ENCODE peak calls at places on chromosomes 13 and 19, in five cellular contexts. Z, N, C, J and V are unnamed samples.

GRCh38 chr13:72505376-72505775 is 222.1 kb downstream of the MZT1 start:
- DNase-seq in Z (no peak), N (no peak), C (no peak), J (no peak), V (no peak)

GRCh38 chr13:50072676-50073075 is 57.4 kb downstream of the KCNRG start:
- DNase-seq in Z (peak; percentile 33), N (no peak), C (no peak), J (no peak), V (no peak)

GRCh38 chr13:99382428-99383133 is 75.4 kb upstream of the GPR183 start:
- DNase-seq in Z (no peak), N (no peak), C (no peak), J (no peak), V (no peak)

GRCh38 chr13:113291997-113292862 is 4.8 kb upstream of the LAMP1 start:
- DNase-seq in Z (peak; percentile 43), N (peak; percentile 36), C (peak; percentile 49), J (no peak), V (peak; percentile 49)

GRCh38 chr19:8445488-8446001 is 770 bp downstream of the HNRNPM start:
- DNase-seq in Z (no peak), N (peak; percentile 69), C (peak; percentile 44), J (no peak), V (peak; percentile 64)

GRCh38 chr19:54343868-54344267 is 4.9 kb upstream of the LILRA4 start:
- DNase-seq in Z (no peak), N (no peak), C (no peak), J (no peak), V (no peak)

GRCh38 chr19:4066176-4066606 is 508 bp downstream of the ZBTB7A start:
- DNase-seq in Z (no peak), N (no peak), C (no peak), J (no peak), V (peak; percentile 87)

GRCh38 chr13:71964491-71965108 is 97.6 kb upstream of the DACH1 start:
- DNase-seq in Z (peak; percentile 9), N (no peak), C (no peak), J (no peak), V (no peak)

GRCh38 chr13:106382569-106382968 is 152.9 kb downstream of the EFNB2 start:
- DNase-seq in Z (no peak), N (no peak), C (no peak), J (no peak), V (no peak)
- TF ChIP-seq CTCF in Z (no peak), N (no peak), C (peak; percentile 11), J (no peak), V (no peak)

GRCh38 chr13:60584976-60585375 is 188.0 kb downstream of the TDRD3 start:
- DNase-seq in Z (no peak), N (no peak), C (peak; percentile 76), J (no peak), V (no peak)

GRCh38 chr13:60583196-60583908 is 186.3 kb downstream of the TDRD3 start:
- DNase-seq in Z (peak; percentile 59), N (no peak), C (peak; percentile 83), J (no peak), V (no peak)

DNA sequence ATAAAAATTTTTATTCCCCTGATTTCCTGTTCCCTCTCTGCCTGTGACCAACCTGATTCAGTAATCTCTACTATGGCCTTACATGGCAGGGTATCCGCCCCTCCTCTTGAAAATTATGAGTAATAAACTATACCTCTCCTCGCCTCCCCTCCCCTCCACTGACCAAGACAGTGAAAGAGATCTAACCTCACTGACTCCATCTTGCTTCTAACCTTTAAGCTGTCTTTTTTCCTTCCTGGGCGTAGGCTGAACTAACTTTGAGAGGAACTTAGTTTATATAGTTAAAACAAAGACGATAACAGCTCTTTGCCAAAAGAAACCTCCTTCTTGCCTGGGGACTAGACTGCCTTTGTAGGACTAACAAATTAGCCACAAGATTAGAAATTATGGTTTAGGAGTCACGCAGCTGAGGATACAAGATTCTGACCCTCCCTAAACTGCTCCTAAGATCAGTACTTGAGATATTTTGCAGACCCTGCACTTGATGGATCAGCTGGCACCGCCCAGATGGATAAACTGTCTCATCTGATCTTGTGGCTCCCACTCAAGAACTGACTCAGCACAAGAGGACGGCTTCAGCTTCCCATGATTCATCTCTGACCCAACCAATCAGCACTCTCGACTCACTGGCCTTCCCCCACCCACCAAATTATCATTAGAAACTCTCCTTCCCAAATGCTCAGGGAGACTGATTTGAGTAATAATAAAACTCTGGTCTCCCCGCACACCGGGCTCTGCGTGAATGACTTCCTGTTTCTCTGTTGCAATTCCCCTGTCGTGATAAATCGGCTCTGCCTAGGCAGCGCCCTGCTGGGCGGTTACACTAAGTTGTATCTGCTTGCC is 187.1 kb downstream of the TDRD3 start:
- DNase-seq in Z (peak; percentile 58), N (no peak), C (peak; percentile 91), J (no peak), V (no peak)
- H3K4me3 ChIP-seq in Z (no peak overlapping the region), N (no peak overlapping the region), C (peak overlapping the region; percentile 11), J (peak overlapping the region; percentile 10), V (no peak overlapping the region)

GRCh38 chr13:33262069-33262487 is 23.5 kb downstream of the STARD13 start:
- DNase-seq in Z (no peak), N (no peak), C (no peak), J (no peak), V (no peak)

GRCh38 chr13:33262997-33263396 is 22.6 kb downstream of the STARD13 start:
- DNase-seq in Z (no peak), N (no peak), C (no peak), J (no peak), V (no peak)

GRCh38 chr13:33263484-33263883 is 22.1 kb downstream of the STARD13 start:
- DNase-seq in Z (no peak), N (no peak), C (no peak), J (no peak), V (no peak)

GRCh38 chr13:33261426-33262068 is 24.0 kb downstream of the STARD13 start:
- DNase-seq in Z (peak; percentile 61), N (no peak), C (no peak), J (no peak), V (no peak)

DNA sequence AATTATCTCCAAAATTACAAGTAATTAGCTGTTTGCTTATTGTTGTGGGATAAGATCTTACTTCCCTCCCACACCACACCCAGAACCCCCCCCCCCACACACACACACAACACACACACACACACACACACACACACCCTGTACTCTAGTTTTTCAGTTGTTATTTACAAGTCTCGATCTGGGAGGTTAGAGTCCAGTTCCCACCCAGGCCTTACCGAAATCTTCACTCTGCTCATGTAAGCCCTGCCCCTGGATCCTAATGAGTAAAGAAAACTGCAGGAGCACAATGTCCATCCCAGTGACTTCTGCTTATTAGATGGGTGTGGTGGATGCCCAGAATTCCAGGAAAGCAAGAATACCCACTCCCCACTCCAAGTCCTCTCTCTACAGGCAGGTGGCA is 23.0 kb downstream of the STARD13 start:
- DNase-seq in Z (no peak), N (no peak), C (no peak), J (no peak), V (no peak)
- H3K27ac ChIP-seq in Z (peak overlapping the region; percentile 28), N (no peak overlapping the region), C (no peak overlapping the region), J (peak overlapping the region; percentile 42), V (no peak overlapping the region)

GRCh38 chr13:46905249-46905648 is 8.4 kb upstream of the HTR2A start:
- DNase-seq in Z (peak; percentile 41), N (no peak), C (peak; percentile 51), J (no peak), V (no peak)
- TF ChIP-seq CTCF in Z (peak; percentile 27), N (no peak), C (peak; percentile 46), J (no peak), V (no peak)

GRCh38 chr19:41530184-41530534 is 45.8 kb upstream of the CEACAM21 start:
- DNase-seq in Z (no peak), N (no peak), C (no peak), J (no peak), V (no peak)

GRCh38 chr19:41531438-41532311 is 44.3 kb upstream of the CEACAM21 start:
- DNase-seq in Z (peak; percentile 56), N (no peak), C (no peak), J (peak; percentile 89), V (peak; percentile 88)

GRCh38 chr19:41533691-41534090 is 42.3 kb upstream of the CEACAM21 start:
- DNase-seq in Z (no peak), N (no peak), C (no peak), J (no peak), V (no peak)

GRCh38 chr19:41530761-41531301 is 45.1 kb upstream of the CEACAM21 start:
- DNase-seq in Z (no peak), N (no peak), C (no peak), J (no peak), V (no peak)

DNA sequence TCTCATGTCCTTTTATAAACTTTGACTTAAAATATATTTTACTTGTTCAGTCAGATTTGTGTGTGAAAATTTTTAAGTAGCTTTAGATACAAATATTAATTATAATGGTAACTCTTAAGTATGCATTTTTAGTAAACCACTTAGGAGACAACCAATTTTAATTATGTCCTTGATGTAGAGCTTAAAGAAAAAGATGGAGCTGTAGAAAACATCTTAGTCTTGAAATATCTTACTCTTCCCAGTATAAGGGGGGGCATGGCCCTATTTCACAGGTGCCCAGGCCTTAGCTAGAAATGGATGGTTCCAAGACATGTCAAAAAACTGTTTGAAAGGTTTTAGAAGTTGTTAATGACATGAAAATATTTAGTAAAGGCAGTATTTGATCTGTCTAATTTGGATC is 43.4 kb upstream of the CEACAM21 start:
- DNase-seq in Z (no peak), N (no peak), C (no peak), J (no peak), V (no peak)
- H3K4me3 ChIP-seq in Z (no peak overlapping the region), N (no peak overlapping the region), C (no peak overlapping the region), J (no peak overlapping the region), V (no peak overlapping the region)

GRCh38 chr13:19680751-19681150 is 47.3 kb downstream of the MPHOSPH8 start:
- DNase-seq in Z (no peak), N (no peak), C (no peak), J (no peak), V (no peak)

GRCh38 chr13:19685445-19685844 is 52.0 kb downstream of the MPHOSPH8 start:
- DNase-seq in Z (no peak), N (no peak), C (no peak), J (no peak), V (no peak)

GRCh38 chr13:19681517-19681916 is 48.1 kb downstream of the MPHOSPH8 start:
- DNase-seq in Z (no peak), N (no peak), C (peak; percentile 87), J (no peak), V (no peak)

GRCh38 chr13:19685034-19685433 is 51.6 kb downstream of the MPHOSPH8 start:
- DNase-seq in Z (no peak), N (no peak), C (peak; percentile 42), J (no peak), V (no peak)
- H3K27ac ChIP-seq in Z (no peak overlapping the region), N (peak overlapping the region; percentile 16), C (peak overlapping the region; percentile 79), J (no peak overlapping the region), V (no peak overlapping the region)

DNA sequence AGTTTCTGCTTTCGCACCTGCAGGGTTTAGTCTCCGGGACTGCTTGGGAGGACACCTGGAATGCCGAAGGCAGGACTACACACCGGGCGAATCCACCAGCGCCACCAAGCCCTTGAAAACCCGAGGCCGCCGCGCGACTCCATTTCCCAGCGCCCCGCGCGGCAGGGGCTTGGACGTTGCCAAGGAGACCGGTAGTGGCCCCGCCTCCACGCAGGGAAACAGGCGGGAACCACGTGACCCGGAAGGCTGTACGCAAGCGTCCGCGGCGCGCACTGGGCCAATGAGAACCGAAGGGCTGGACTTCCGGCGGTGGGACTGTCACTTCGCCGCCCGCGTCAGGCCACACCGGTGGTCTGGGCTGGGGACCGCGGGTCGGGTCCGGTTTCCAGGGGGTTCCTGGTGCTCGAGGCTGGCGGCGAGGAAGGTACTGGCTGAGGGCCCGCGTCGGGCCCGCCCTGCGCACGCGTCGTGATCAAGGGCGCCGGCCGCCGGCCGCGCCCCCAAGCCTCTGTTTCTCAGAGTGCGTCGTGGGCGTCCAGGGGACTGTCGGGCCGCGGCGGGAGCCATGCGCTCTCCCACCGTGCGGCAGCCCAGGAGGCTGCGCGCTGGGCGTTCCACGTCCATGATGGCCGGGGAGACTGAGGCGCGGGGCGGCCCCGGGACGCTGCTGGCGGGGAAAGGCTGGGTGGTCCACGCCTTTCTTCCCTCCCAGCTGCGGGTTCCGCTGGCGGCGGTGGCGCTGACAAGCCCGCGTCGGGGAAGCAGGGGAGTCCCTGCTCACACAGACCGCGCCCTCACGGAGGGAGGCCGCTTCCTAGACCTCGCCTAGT is at the start of gene ZNF324:
- DNase-seq in Z (peak; percentile 94), N (peak; percentile 100), C (peak; percentile 100), J (peak; percentile 99), V (peak; percentile 99)
- TF ChIP-seq CTCF in Z (no peak), N (no peak), C (no peak), J (no peak), V (no peak)